ENCODE peak calls at places on chromosomes 16 and 17, in five cellular contexts. R is putamen; W is H54; D is CD4-positive, CD25-positive, alpha-beta regulatory T cell; J is stimulated activated naive B cell treated with anti-CD40 and anti-IgM and Interleukin-4, amounts not matched to agents 10 μg/mL and 1 μg/mL and 100 μg/mL, for 72 hours. G is an unnamed sample.

GRCh38 chr17:80308672-80309517 is 48.2 kb downstream of the RNF213 start:
- DNase-seq in R (no peak), D (no peak), W (no peak), J (no peak), G (no peak)

GRCh38 chr17:41740506-41740905 is 6.1 kb upstream of the HAP1 start:
- DNase-seq in J (no peak), W (no peak), D (no peak), R (no peak), G (no peak)

GRCh38 chr17:72359811-72360210 is 239.0 kb downstream of the SOX9 start:
- DNase-seq in W (no peak), R (no peak), D (no peak), J (no peak), G (no peak)

GRCh38 chr17:72717276-72717675 is 375.2 kb downstream of the SLC39A11 start:
- DNase-seq in D (no peak), J (no peak), W (no peak), R (no peak), G (no peak)

GRCh38 chr17:19986941-19987714 is 9.5 kb upstream of the AKAP10 start:
- DNase-seq in W (no peak), J (no peak), D (peak; percentile 28), R (no peak), G (no peak)

GRCh38 chr16:85464342-85465305 is 148.5 kb upstream of the GSE1 start:
- DNase-seq in J (no peak), R (no peak), D (no peak), W (no peak), G (no peak)

GRCh38 chr17:78559749-78560368 is 17.3 kb downstream of the DNAH17 start:
- DNase-seq in R (no peak), D (peak; percentile 30), W (no peak), J (no peak), G (no peak)

GRCh38 chr16:22924492-22924891 is 110.5 kb downstream of the HS3ST2 start:
- DNase-seq in D (no peak), J (no peak), R (no peak), W (no peak), G (no peak)

GRCh38 chr17:82064433-82065192 is 991 bp downstream of the DUS1L start:
- DNase-seq in J (no peak), R (no peak), W (no peak), D (no peak), G (no peak)

GRCh38 chr17:13931111-13931526 is 138.2 kb upstream of the COX10 start:
- DNase-seq in J (peak; percentile 53), D (no peak), R (peak; percentile 38), W (no peak), G (peak; percentile 84)

GRCh38 chr17:962166-962565 is 17.4 kb downstream of the NXN start:
- DNase-seq in D (no peak), J (no peak), W (no peak), R (no peak), G (no peak)

GRCh38 chr16:50251375-50252081 is 14.8 kb upstream of the ADCY7 start:
- DNase-seq in R (no peak), W (peak; percentile 75), D (no peak), J (no peak), G (no peak)

G was measured in CD14-positive monocyte.